ENCODE peak calls at places on chromosomes 3 and 15, in four cellular contexts. L, O, S and E are unnamed samples.

GRCh38 chr3:1883489-1883888 is 215.2 kb upstream of the CNTN4 start:
- DNase-seq in L (no peak), O (no peak), S (no peak), E (no peak)

GRCh38 chr3:40741729-40742128 is 217.0 kb downstream of the ZNF621 start:
- DNase-seq in L (no peak), O (peak; percentile 50), S (no peak), E (no peak)

GRCh38 chr3:151974067-151974466 is 100.6 kb downstream of the SUCNR1 start:
- DNase-seq in L (no peak), O (no peak), S (no peak), E (no peak)

GRCh38 chr3:116083686-116084085 is 361.6 kb downstream of the LSAMP start:
- DNase-seq in L (no peak), O (no peak), S (no peak), E (no peak)

GRCh38 chr3:89164774-89165173 is 57.4 kb downstream of the EPHA3 start:
- DNase-seq in L (no peak), O (no peak), S (no peak), E (no peak)

GRCh38 chr15:69351333-69351732 is 52.6 kb downstream of the PAQR5 start:
- DNase-seq in L (no peak), O (no peak), S (no peak), E (no peak)

GRCh38 chr15:89179966-89180875 is 41.2 kb downstream of the RLBP1 start:
- DNase-seq in L (no peak), O (no peak), S (no peak), E (no peak)

GRCh38 chr15:98682992-98683701 is 34.8 kb downstream of the IGF1R start:
- DNase-seq in L (no peak), O (no peak), S (no peak), E (peak; percentile 68)

GRCh38 chr3:12753275-12754028 is 5.6 kb downstream of the TMEM40 start:
- DNase-seq in L (no peak), O (no peak), S (no peak), E (no peak)

GRCh38 chr3:184757010-184757651 is 45.3 kb upstream of the MAGEF1 start:
- DNase-seq in L (peak; percentile 9), O (peak; percentile 75), S (peak; percentile 85), E (no peak)

GRCh38 chr3:186165331-186165730 is 56.4 kb upstream of the ETV5 start:
- DNase-seq in L (no peak), O (no peak), S (no peak), E (no peak)

GRCh38 chr3:32626650-32627049 is 56.0 kb upstream of the DYNC1LI1 start:
- DNase-seq in L (no peak), O (no peak), S (no peak), E (no peak)

GRCh38 chr3:141508067-141508436 is 21.2 kb downstream of the RASA2 start:
- DNase-seq in L (no peak), O (no peak), S (no peak), E (no peak)

GRCh38 chr3:16869606-16870005 is 15.1 kb upstream of the PLCL2 start:
- DNase-seq in L (no peak), O (no peak), S (no peak), E (no peak)

GRCh38 chr15:57111002-57111401 is 192.6 kb downstream of the TCF12 start:
- DNase-seq in L (no peak), O (no peak), S (no peak), E (no peak)

GRCh38 chr3:153130312-153130977 is 31.6 kb upstream of the RAP2B start:
- DNase-seq in L (peak; percentile 14), O (no peak), S (no peak), E (no peak)

GRCh38 chr3:132135628-132136333 is 101.0 kb upstream of the CPNE4 start:
- DNase-seq in L (peak; percentile 81), O (no peak), S (no peak), E (peak; percentile 98)

GRCh38 chr3:128932516-128933212 is 53.2 kb downstream of the ACAD9 start:
- DNase-seq in L (no peak), O (no peak), S (peak; percentile 34), E (no peak)

GRCh38 chr3:50194903-50195500 is 3.6 kb downstream of the GNAT1 start:
- DNase-seq in L (no peak), O (no peak), S (no peak), E (no peak)

GRCh38 chr3:15148614-15149013 is 49.7 kb upstream of the RBSN start:
- DNase-seq in L (no peak), O (peak; percentile 17), S (no peak), E (no peak)